ENCODE peak calls at places on chromosomes 5 and 9, in eight cellular contexts. One of them, this sample, is unnamed.

GRCh38 chr5:19880859-19881436 is 107.1 kb downstream of the CDH18 start:
- DNase-seq in stomach: no peak
- DNase-seq in H54: no peak
- DNase-seq in breast epithelium: no peak
- DNase-seq in body of pancreas: no peak
- DNase-seq in NB4: no peak
- DNase-seq in thyroid gland: no peak
- DNase-seq in IMR-90: no peak
- DNase-seq in this sample: no peak

GRCh38 chr5:53426517-53426839 is 54.0 kb upstream of the FST start:
- DNase-seq in stomach: no peak
- DNase-seq in H54: no peak
- DNase-seq in breast epithelium: no peak
- DNase-seq in body of pancreas: no peak
- DNase-seq in NB4: no peak
- DNase-seq in thyroid gland: no peak
- DNase-seq in IMR-90: no peak
- DNase-seq in this sample: no peak

GRCh38 chr5:73437126-73438047 is 11.2 kb downstream of the FOXD1 start:
- DNase-seq in stomach: no peak
- DNase-seq in H54: peak
- DNase-seq in breast epithelium: no peak
- DNase-seq in body of pancreas: no peak
- DNase-seq in NB4: peak
- DNase-seq in thyroid gland: no peak
- DNase-seq in IMR-90: peak
- DNase-seq in this sample: peak

GRCh38 chr5:124580925-124581821 is 165.3 kb downstream of the ZNF608 start:
- DNase-seq in stomach: peak
- DNase-seq in H54: no peak
- DNase-seq in breast epithelium: no peak
- DNase-seq in body of pancreas: peak
- DNase-seq in NB4: no peak
- DNase-seq in thyroid gland: no peak
- DNase-seq in IMR-90: no peak
- DNase-seq in this sample: no peak

GRCh38 chr5:82749453-82749852 is 327.7 kb downstream of the TMEM167A start:
- DNase-seq in stomach: no peak
- DNase-seq in H54: no peak
- DNase-seq in breast epithelium: no peak
- DNase-seq in body of pancreas: no peak
- DNase-seq in NB4: no peak
- DNase-seq in thyroid gland: no peak
- DNase-seq in IMR-90: no peak
- DNase-seq in this sample: no peak

GRCh38 chr5:116702776-116703175 is 128.2 kb upstream of the SEMA6A start:
- DNase-seq in stomach: no peak
- DNase-seq in H54: no peak
- DNase-seq in breast epithelium: no peak
- DNase-seq in body of pancreas: no peak
- DNase-seq in NB4: no peak
- DNase-seq in thyroid gland: no peak
- DNase-seq in IMR-90: no peak
- DNase-seq in this sample: no peak

GRCh38 chr5:430214-430925 is 12.6 kb upstream of the EXOC3 start:
- DNase-seq in stomach: peak
- DNase-seq in H54: no peak
- DNase-seq in breast epithelium: no peak
- DNase-seq in body of pancreas: no peak
- DNase-seq in NB4: no peak
- DNase-seq in thyroid gland: no peak
- DNase-seq in IMR-90: no peak
- DNase-seq in this sample: no peak

GRCh38 chr5:1669276-1670155 is 130.1 kb downstream of the MRPL36 start:
- DNase-seq in stomach: no peak
- DNase-seq in H54: no peak
- DNase-seq in breast epithelium: no peak
- DNase-seq in body of pancreas: no peak
- DNase-seq in NB4: no peak
- DNase-seq in thyroid gland: no peak
- DNase-seq in IMR-90: no peak
- DNase-seq in this sample: no peak

GRCh38 chr9:335373-335772 is 120.7 kb downstream of the DOCK8 start:
- DNase-seq in stomach: no peak
- DNase-seq in H54: no peak
- DNase-seq in breast epithelium: no peak
- DNase-seq in body of pancreas: no peak
- DNase-seq in NB4: no peak
- DNase-seq in thyroid gland: no peak
- DNase-seq in IMR-90: no peak
- DNase-seq in this sample: no peak

GRCh38 chr9:97388721-97389238 is 23.1 kb upstream of the TDRD7 start:
- DNase-seq in stomach: no peak
- DNase-seq in H54: peak
- DNase-seq in breast epithelium: no peak
- DNase-seq in body of pancreas: no peak
- DNase-seq in NB4: peak
- DNase-seq in thyroid gland: no peak
- DNase-seq in IMR-90: no peak
- DNase-seq in this sample: no peak

GRCh38 chr5:180135967-180136641 is 64.5 kb upstream of the RNF130 start:
- DNase-seq in stomach: peak
- DNase-seq in H54: no peak
- DNase-seq in breast epithelium: peak
- DNase-seq in body of pancreas: no peak
- DNase-seq in NB4: no peak
- DNase-seq in thyroid gland: no peak
- DNase-seq in IMR-90: no peak
- DNase-seq in this sample: no peak

GRCh38 chr5:12615141-12615820 is 711.0 kb upstream of the CTNND2 start:
- DNase-seq in stomach: no peak
- DNase-seq in H54: no peak
- DNase-seq in breast epithelium: no peak
- DNase-seq in body of pancreas: no peak
- DNase-seq in NB4: no peak
- DNase-seq in thyroid gland: no peak
- DNase-seq in IMR-90: no peak
- DNase-seq in this sample: peak

GRCh38 chr9:112790231-112790774 is 39.7 kb downstream of the SNX30 start:
- DNase-seq in stomach: no peak
- DNase-seq in H54: peak
- DNase-seq in breast epithelium: no peak
- DNase-seq in body of pancreas: no peak
- DNase-seq in NB4: no peak
- DNase-seq in thyroid gland: no peak
- DNase-seq in IMR-90: no peak
- DNase-seq in this sample: no peak

GRCh38 chr9:71663931-71664459 is 104.3 kb downstream of the CEMIP2 start:
- DNase-seq in stomach: no peak
- DNase-seq in H54: no peak
- DNase-seq in breast epithelium: no peak
- DNase-seq in body of pancreas: no peak
- DNase-seq in NB4: no peak
- DNase-seq in thyroid gland: no peak
- DNase-seq in IMR-90: no peak
- DNase-seq in this sample: no peak

GRCh38 chr9:113528088-113528487 is 64.6 kb downstream of the RGS3 start:
- DNase-seq in stomach: peak
- DNase-seq in H54: no peak
- DNase-seq in breast epithelium: peak
- DNase-seq in body of pancreas: no peak
- DNase-seq in NB4: no peak
- DNase-seq in thyroid gland: peak
- DNase-seq in IMR-90: no peak
- DNase-seq in this sample: no peak

GRCh38 chr5:147336871-147337270 is 102.0 kb downstream of the STK32A start:
- DNase-seq in stomach: no peak
- DNase-seq in H54: no peak
- DNase-seq in breast epithelium: no peak
- DNase-seq in body of pancreas: no peak
- DNase-seq in NB4: no peak
- DNase-seq in thyroid gland: no peak
- DNase-seq in IMR-90: no peak
- DNase-seq in this sample: no peak

GRCh38 chr5:136034976-136035375 is 6.2 kb downstream of the TGFBI start:
- DNase-seq in stomach: no peak
- DNase-seq in H54: no peak
- DNase-seq in breast epithelium: no peak
- DNase-seq in body of pancreas: no peak
- DNase-seq in NB4: no peak
- DNase-seq in thyroid gland: no peak
- DNase-seq in IMR-90: no peak
- DNase-seq in this sample: no peak

GRCh38 chr5:97044057-97044456 is 98.4 kb downstream of the LIX1 start:
- DNase-seq in stomach: peak
- DNase-seq in H54: no peak
- DNase-seq in breast epithelium: no peak
- DNase-seq in body of pancreas: peak
- DNase-seq in NB4: no peak
- DNase-seq in thyroid gland: peak
- DNase-seq in IMR-90: peak
- DNase-seq in this sample: no peak
- TF ChIP-seq POLR2A in stomach: no peak
- TF ChIP-seq POLR2A in H54: no peak
- TF ChIP-seq POLR2A in breast epithelium: no peak
- TF ChIP-seq POLR2A in body of pancreas: no peak
- TF ChIP-seq POLR2A in NB4: no peak
- TF ChIP-seq POLR2A in thyroid gland: no peak
- TF ChIP-seq POLR2A in IMR-90: no peak
- TF ChIP-seq POLR2A in this sample: no peak

GRCh38 chr5:61332891-61333350 is 863 bp downstream of the ZSWIM6 start:
- DNase-seq in stomach: peak
- DNase-seq in H54: peak
- DNase-seq in breast epithelium: peak
- DNase-seq in body of pancreas: peak
- DNase-seq in NB4: peak
- DNase-seq in thyroid gland: peak
- DNase-seq in IMR-90: peak
- DNase-seq in this sample: peak
- TF ChIP-seq POLR2A in stomach: no peak
- TF ChIP-seq POLR2A in H54: no peak
- TF ChIP-seq POLR2A in breast epithelium: no peak
- TF ChIP-seq POLR2A in body of pancreas: no peak
- TF ChIP-seq POLR2A in NB4: no peak
- TF ChIP-seq POLR2A in thyroid gland: no peak
- TF ChIP-seq POLR2A in IMR-90: peak
- TF ChIP-seq POLR2A in this sample: no peak

GRCh38 chr5:163564321-163564924 is 59.0 kb downstream of the MAT2B start:
- DNase-seq in stomach: peak
- DNase-seq in H54: no peak
- DNase-seq in breast epithelium: no peak
- DNase-seq in body of pancreas: peak
- DNase-seq in NB4: peak
- DNase-seq in thyroid gland: peak
- DNase-seq in IMR-90: peak
- DNase-seq in this sample: peak

GRCh38 chr5:163565931-163566608 is 60.7 kb downstream of the MAT2B start:
- DNase-seq in stomach: peak
- DNase-seq in H54: no peak
- DNase-seq in breast epithelium: no peak
- DNase-seq in body of pancreas: peak
- DNase-seq in NB4: peak
- DNase-seq in thyroid gland: peak
- DNase-seq in IMR-90: peak
- DNase-seq in this sample: no peak

GRCh38 chr5:163567811-163568210 is 62.4 kb downstream of the MAT2B start:
- DNase-seq in stomach: no peak
- DNase-seq in H54: no peak
- DNase-seq in breast epithelium: no peak
- DNase-seq in body of pancreas: no peak
- DNase-seq in NB4: no peak
- DNase-seq in thyroid gland: no peak
- DNase-seq in IMR-90: no peak
- DNase-seq in this sample: no peak

GRCh38 chr5:163565492-163565891 is 60.1 kb downstream of the MAT2B start:
- DNase-seq in stomach: no peak
- DNase-seq in H54: no peak
- DNase-seq in breast epithelium: no peak
- DNase-seq in body of pancreas: no peak
- DNase-seq in NB4: peak
- DNase-seq in thyroid gland: peak
- DNase-seq in IMR-90: no peak
- DNase-seq in this sample: no peak

DNA sequence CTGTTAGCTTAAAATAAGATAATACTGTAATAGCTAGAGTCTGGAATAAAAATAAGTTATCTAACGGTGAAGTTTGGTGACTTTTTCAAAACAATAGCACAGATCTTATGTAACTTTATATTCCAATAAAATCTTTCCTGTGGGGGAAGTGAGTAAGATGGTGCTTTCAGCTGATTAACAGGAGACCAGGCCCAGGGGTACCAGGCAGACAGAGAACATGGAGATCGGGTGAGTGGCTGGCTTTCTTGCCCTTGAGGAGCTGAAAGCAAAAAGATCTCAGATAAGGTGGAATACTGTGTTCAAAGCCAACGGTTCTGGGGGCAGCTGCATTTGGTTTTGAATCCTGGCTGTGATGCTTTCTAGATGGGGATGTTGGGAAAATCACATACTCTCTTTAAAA is 61.3 kb downstream of the MAT2B start:
- DNase-seq in stomach: no peak
- DNase-seq in H54: no peak
- DNase-seq in breast epithelium: no peak
- DNase-seq in body of pancreas: no peak
- DNase-seq in NB4: no peak
- DNase-seq in thyroid gland: no peak
- DNase-seq in IMR-90: no peak
- DNase-seq in this sample: no peak
- TF ChIP-seq POLR2A in stomach: no peak
- TF ChIP-seq POLR2A in H54: no peak
- TF ChIP-seq POLR2A in breast epithelium: no peak
- TF ChIP-seq POLR2A in body of pancreas: no peak
- TF ChIP-seq POLR2A in NB4: no peak
- TF ChIP-seq POLR2A in thyroid gland: no peak
- TF ChIP-seq POLR2A in IMR-90: no peak
- TF ChIP-seq POLR2A in this sample: no peak

GRCh38 chr9:124258765-124259272 is 1.1 kb downstream of the NEK6 start:
- DNase-seq in stomach: no peak
- DNase-seq in H54: peak
- DNase-seq in breast epithelium: no peak
- DNase-seq in body of pancreas: no peak
- DNase-seq in NB4: peak
- DNase-seq in thyroid gland: no peak
- DNase-seq in IMR-90: no peak
- DNase-seq in this sample: no peak

GRCh38 chr9:124259273-124260078 is 1.7 kb downstream of the NEK6 start:
- DNase-seq in stomach: peak
- DNase-seq in H54: peak
- DNase-seq in breast epithelium: peak
- DNase-seq in body of pancreas: peak
- DNase-seq in NB4: peak
- DNase-seq in thyroid gland: peak
- DNase-seq in IMR-90: peak
- DNase-seq in this sample: no peak

GRCh38 chr9:124257070-124257864 is 482 bp upstream of the NEK6 start:
- DNase-seq in stomach: no peak
- DNase-seq in H54: no peak
- DNase-seq in breast epithelium: no peak
- DNase-seq in body of pancreas: no peak
- DNase-seq in NB4: peak
- DNase-seq in thyroid gland: no peak
- DNase-seq in IMR-90: no peak
- DNase-seq in this sample: no peak

GRCh38 chr9:124256517-124257069 is 1.2 kb upstream of the NEK6 start:
- DNase-seq in stomach: no peak
- DNase-seq in H54: peak
- DNase-seq in breast epithelium: no peak
- DNase-seq in body of pancreas: no peak
- DNase-seq in NB4: no peak
- DNase-seq in thyroid gland: peak
- DNase-seq in IMR-90: peak
- DNase-seq in this sample: no peak

GRCh38 chr9:124257865-124258764 is at the start of gene NEK6:
- DNase-seq in stomach: peak
- DNase-seq in H54: peak
- DNase-seq in breast epithelium: no peak
- DNase-seq in body of pancreas: peak
- DNase-seq in NB4: peak
- DNase-seq in thyroid gland: peak
- DNase-seq in IMR-90: peak
- DNase-seq in this sample: peak
- TF ChIP-seq POLR2A in stomach: no peak
- TF ChIP-seq POLR2A in H54: peak
- TF ChIP-seq POLR2A in breast epithelium: no peak
- TF ChIP-seq POLR2A in body of pancreas: peak
- TF ChIP-seq POLR2A in NB4: no peak
- TF ChIP-seq POLR2A in thyroid gland: peak
- TF ChIP-seq POLR2A in IMR-90: peak
- TF ChIP-seq POLR2A in this sample: no peak